ENCODE peak calls at places on chromosomes 2 and 18, in nine cellular contexts. A is HepG2, L is MV-4-11, O is GM10248, J is AG04450, I is left ventricle myocardium superior, C is WERI-Rb-1, N is SJSA1, W is NCI-H2029. T is an unnamed sample.

GRCh38 chr18:58254873-58255511 is 211.0 kb downstream of the NEDD4L start:
- DNase-seq in J (no peak), N (no peak), A (no peak), W (no peak), C (no peak), O (no peak), I (peak), L (no peak), T (no peak)

GRCh38 chr2:61335226-61335625 is 135.7 kb downstream of the USP34 start:
- DNase-seq in A (no peak), J (no peak), N (no peak), L (peak), I (no peak), C (no peak), O (no peak), W (no peak), T (no peak)

GRCh38 chr18:49878567-49878966 is 65.2 kb upstream of the ACAA2 start:
- DNase-seq in C (no peak), N (peak), O (no peak), A (no peak), I (no peak), J (no peak), L (no peak), W (peak), T (no peak)

GRCh38 chr2:114517580-114517979 is 75.1 kb downstream of the DPP10 start:
- DNase-seq in C (no peak), J (no peak), I (no peak), N (no peak), A (no peak), L (no peak), W (no peak), O (no peak), T (no peak)

GRCh38 chr18:33369711-33370449 is 70.6 kb downstream of the CCDC178 start:
- DNase-seq in J (no peak), O (no peak), W (no peak), I (no peak), L (no peak), N (no peak), C (no peak), A (no peak), T (no peak)

GRCh38 chr18:24763765-24764548 is 303.5 kb downstream of the HRH4 start:
- DNase-seq in O (no peak), N (no peak), L (no peak), I (peak), J (no peak), C (no peak), W (no peak), A (no peak), T (no peak)

GRCh38 chr18:80148316-80149199 is 39.5 kb downstream of the ADNP2 start:
- DNase-seq in L (peak), W (no peak), N (no peak), O (no peak), I (no peak), J (no peak), A (no peak), C (no peak), T (no peak)

GRCh38 chr18:6414118-6414722 is 491 bp downstream of the L3MBTL4 start:
- DNase-seq in I (peak), C (no peak), L (no peak), A (peak), W (no peak), N (peak), O (peak), J (no peak), T (peak)

GRCh38 chr2:158953926-158954763 is 14.3 kb upstream of the TANC1 start:
- DNase-seq in N (peak), J (no peak), C (no peak), O (no peak), W (peak), L (peak), I (peak), A (peak), T (no peak)

GRCh38 chr2:10367472-10368439 is 65.1 kb downstream of the HPCAL1 start:
- DNase-seq in L (no peak), J (no peak), I (no peak), N (no peak), C (no peak), A (no peak), W (no peak), O (no peak), T (no peak)

GRCh38 chr2:160043265-160043664 is 19.1 kb downstream of the PLA2R1 start:
- DNase-seq in C (no peak), N (no peak), A (no peak), L (no peak), O (no peak), W (no peak), I (no peak), J (no peak), T (no peak)

GRCh38 chr2:200435379-200435778 is 74.5 kb downstream of the KCTD18 start:
- DNase-seq in I (no peak), C (no peak), N (no peak), J (no peak), W (no peak), O (no peak), A (no peak), L (no peak), T (no peak)

GRCh38 chr2:152715854-152716428 is 1.3 kb downstream of the PRPF40A start:
- DNase-seq in N (peak), I (no peak), C (peak), L (peak), A (peak), J (no peak), O (no peak), W (no peak), T (peak)

GRCh38 chr2:16617282-16618266 is 48.1 kb downstream of the CYRIA start:
- DNase-seq in J (no peak), I (no peak), O (no peak), C (peak), N (no peak), A (no peak), W (no peak), L (peak), T (peak)

GRCh38 chr2:54336977-54337255 is 80.9 kb upstream of the TSPYL6 start:
- DNase-seq in J (no peak), W (no peak), L (no peak), A (no peak), I (no peak), O (no peak), N (no peak), C (no peak), T (no peak)

GRCh38 chr2:60553496-60553991 is at the start of gene BCL11A:
- DNase-seq in A (peak), I (peak), J (peak), N (no peak), O (peak), C (peak), L (peak), W (peak), T (peak)

GRCh38 chr2:96025107-96025492 is 9.6 kb downstream of the GPAT2 start:
- DNase-seq in C (no peak), A (no peak), J (no peak), N (no peak), I (peak), L (no peak), O (no peak), W (no peak), T (no peak)

GRCh38 chr18:67406678-67407077 is 109.8 kb downstream of the DSEL start:
- DNase-seq in L (no peak), A (no peak), C (no peak), W (no peak), O (no peak), I (no peak), J (no peak), N (no peak), T (no peak)

GRCh38 chr2:190882327-190882766 is 1.7 kb downstream of the GLS start:
- DNase-seq in J (no peak), L (peak), N (no peak), I (no peak), O (no peak), C (no peak), W (no peak), A (no peak), T (no peak)

GRCh38 chr2:26901326-26902183 is 53.6 kb downstream of the DPYSL5 start:
- DNase-seq in C (peak), A (no peak), O (no peak), J (no peak), I (peak), N (peak), W (no peak), L (no peak), T (no peak)

GRCh38 chr2:39837856-39838453 is 58.9 kb upstream of the THUMPD2 start:
- DNase-seq in O (peak), J (peak), L (peak), C (peak), W (peak), I (peak), N (no peak), A (peak), T (no peak)

GRCh38 chr2:241620419-241620769 is 16.6 kb downstream of the THAP4 start:
- DNase-seq in C (no peak), N (no peak), J (no peak), O (no peak), I (no peak), L (peak), W (no peak), A (no peak), T (no peak)

GRCh38 chr2:26578581-26578980 is 62.6 kb downstream of the CIB4 start:
- DNase-seq in L (no peak), I (no peak), W (no peak), A (no peak), O (no peak), N (no peak), J (no peak), C (no peak), T (no peak)

GRCh38 chr2:75025216-75025615 is 66.8 kb downstream of the POLE4 start:
- DNase-seq in N (no peak), I (no peak), J (no peak), A (no peak), W (no peak), L (no peak), C (no peak), O (no peak), T (no peak)

T was measured in neural crest cell.